ENCODE peak calls at places on chromosome 12, in ten cellular contexts. B, X, L, R, H, D, O, A, V and W are unnamed samples.

GRCh38 chr12:92537235-92537960 is 165.4 kb upstream of the PLEKHG7 start:
- DNase-seq in A (no peak), O (no peak), B (peak), V (no peak), L (no peak), H (no peak), X (no peak), R (no peak), D (no peak), W (no peak)

GRCh38 chr12:111748195-111748803 is 18.4 kb upstream of the ALDH2 start:
- DNase-seq in L (no peak), O (no peak), X (no peak), A (no peak), D (no peak), H (peak), V (no peak), B (no peak), R (no peak), W (no peak)

GRCh38 chr12:3365416-3366385 is 125.3 kb upstream of the PRMT8 start:
- DNase-seq in V (no peak), A (no peak), X (no peak), D (no peak), L (no peak), R (peak), O (no peak), B (no peak), H (peak), W (no peak)

GRCh38 chr12:39587247-39587646 is 32.4 kb downstream of the ABCD2 start:
- DNase-seq in A (no peak), X (no peak), B (no peak), H (peak), O (no peak), R (no peak), D (no peak), V (no peak), L (no peak), W (no peak)

GRCh38 chr12:52496054-52496453 is 3.0 kb upstream of the KRT6A start:
- DNase-seq in R (no peak), L (no peak), D (no peak), A (no peak), V (no peak), H (peak), B (no peak), O (no peak), X (no peak), W (no peak)

GRCh38 chr12:89351489-89352241 is 636 bp downstream of the DUSP6 start:
- DNase-seq in O (no peak), D (no peak), V (peak), L (no peak), X (peak), R (peak), A (no peak), B (peak), H (no peak), W (no peak)

GRCh38 chr12:95648990-95649791 is 97.9 kb upstream of the USP44 start:
- DNase-seq in O (no peak), B (peak), D (no peak), H (no peak), A (peak), R (peak), V (no peak), L (no peak), X (peak), W (no peak)

GRCh38 chr12:92930421-92930820 is 1.3 kb upstream of the EEA1 start:
- DNase-seq in X (no peak), V (no peak), B (no peak), H (no peak), A (no peak), D (no peak), R (no peak), L (no peak), O (no peak), W (no peak)

GRCh38 chr12:64669270-64669842 is 59.1 kb downstream of the RASSF3 start:
- DNase-seq in R (peak), H (no peak), A (no peak), O (no peak), B (no peak), V (peak), X (peak), L (no peak), D (no peak), W (no peak)